ENCODE peak calls at places on chromosomes 5 and 9, in nine cellular contexts. J is mammary epithelial cell, Y is GM12878, C is mesenchymal stem cell, S is IMR-90, E is GM23248, P is SK-N-SH, U is HCT116, G is osteoblast. A is an unnamed sample.
A peak's percentile ranks its signal among the peaks of the same experiment; 100 is the strongest.

GRCh38 chr5:101346906-101347305 is 443.8 kb upstream of the ST8SIA4 start:
- DNase-seq in J (no peak), Y (no peak), C (no peak), S (no peak), E (no peak), P (no peak), U (no peak), G (no peak), A (no peak)

GRCh38 chr9:76230961-76231360 is 163.3 kb downstream of the RFK start:
- DNase-seq in J (peak; percentile 5), Y (no peak), C (no peak), S (peak; percentile 16), E (peak; percentile 7), P (no peak), U (no peak), G (no peak), A (no peak)

GRCh38 chr9:125985998-125986655 is 239.0 kb downstream of the PBX3 start:
- DNase-seq in J (no peak), Y (no peak), C (no peak), S (no peak), E (no peak), P (peak; percentile 4), U (no peak), G (peak; percentile 53), A (no peak)

GRCh38 chr5:150135557-150135956 is 20.1 kb downstream of the PDGFRB start:
- DNase-seq in J (no peak), Y (no peak), C (no peak), S (no peak), E (no peak), P (no peak), U (no peak), G (peak; percentile 30), A (no peak)

GRCh38 chr5:168530751-168531150 is 1.6 kb downstream of the FBLL1 start:
- DNase-seq in J (peak; percentile 12), Y (no peak), C (no peak), S (peak; percentile 7), E (peak; percentile 18), P (no peak), U (no peak), G (peak; percentile 93), A (no peak)

GRCh38 chr5:147668385-147668784 is 114.1 kb downstream of the JAKMIP2 start:
- DNase-seq in J (no peak), Y (no peak), C (no peak), S (no peak), E (no peak), P (no peak), U (no peak), G (no peak), A (no peak)

GRCh38 chr5:84119252-84119651 is 265.4 kb downstream of the EDIL3 start:
- DNase-seq in J (no peak), Y (no peak), C (no peak), S (no peak), E (no peak), P (peak; percentile 22), U (no peak), G (no peak), A (no peak)

GRCh38 chr5:166907314-166907713 is 1384.1 kb upstream of the WWC1 start:
- DNase-seq in J (peak; percentile 26), Y (no peak), C (peak; percentile 21), S (no peak), E (peak; percentile 3), P (no peak), U (no peak), G (no peak), A (no peak)

GRCh38 chr9:96551403-96551802 is 68.2 kb downstream of the CDC14B start:
- DNase-seq in J (no peak), Y (no peak), C (no peak), S (no peak), E (no peak), P (no peak), U (no peak), G (no peak), A (no peak)

GRCh38 chr9:93666279-93666784 is 89.9 kb downstream of the PHF2 start:
- DNase-seq in J (no peak), Y (no peak), C (no peak), S (no peak), E (no peak), P (no peak), U (no peak), G (peak; percentile 27), A (no peak)

GRCh38 chr9:2727966-2728613 is 10.8 kb downstream of the KCNV2 start:
- DNase-seq in J (peak; percentile 52), Y (peak; percentile 61), C (peak; percentile 80), S (peak; percentile 71), E (peak; percentile 81), P (peak; percentile 40), U (peak; percentile 4), G (no peak), A (no peak)

GRCh38 chr5:168752416-168753190 is 173.4 kb upstream of the PANK3 start:
- DNase-seq in J (no peak), Y (no peak), C (no peak), S (no peak), E (no peak), P (no peak), U (no peak), G (peak; percentile 37), A (no peak)

GRCh38 chr9:38073882-38074281 is 4.9 kb upstream of the SHB start:
- DNase-seq in J (peak; percentile 51), Y (no peak), C (no peak), S (no peak), E (no peak), P (no peak), U (no peak), G (no peak), A (no peak)

GRCh38 chr5:88939300-88939699 is 56.3 kb upstream of the MEF2C start:
- DNase-seq in J (no peak), Y (no peak), C (no peak), S (no peak), E (no peak), P (no peak), U (no peak), G (no peak), A (no peak)

GRCh38 chr5:151183451-151184245 is 26.1 kb upstream of the ANXA6 start:
- DNase-seq in J (peak; percentile 35), Y (no peak), C (peak; percentile 62), S (peak; percentile 19), E (peak; percentile 28), P (no peak), U (no peak), G (no peak), A (no peak)

GRCh38 chr9:125993423-125993935 is 246.3 kb downstream of the PBX3 start:
- DNase-seq in J (no peak), Y (no peak), C (no peak), S (no peak), E (no peak), P (peak; percentile 10), U (no peak), G (peak; percentile 69), A (no peak)

GRCh38 chr5:43658499-43658898 is 55.5 kb downstream of the NNT start:
- DNase-seq in J (peak; percentile 72), Y (no peak), C (peak; percentile 86), S (peak; percentile 94), E (peak; percentile 81), P (no peak), U (no peak), G (peak; percentile 58), A (no peak)
- H3K36me3 ChIP-seq in J (peaks cover 2% of the 10 kb centered on the region), Y (peaks cover 16% of the 10 kb centered on the region), C (peaks cover 57% of the 10 kb centered on the region), S (peaks cover 14% of the 10 kb centered on the region), E (peaks cover 17% of the 10 kb centered on the region), P (peaks cover 46% of the 10 kb centered on the region), U (no peaks in the 10 kb centered on the region), G (peaks cover 25% of the 10 kb centered on the region), A (peaks cover 84% of the 10 kb centered on the region)

DNA sequence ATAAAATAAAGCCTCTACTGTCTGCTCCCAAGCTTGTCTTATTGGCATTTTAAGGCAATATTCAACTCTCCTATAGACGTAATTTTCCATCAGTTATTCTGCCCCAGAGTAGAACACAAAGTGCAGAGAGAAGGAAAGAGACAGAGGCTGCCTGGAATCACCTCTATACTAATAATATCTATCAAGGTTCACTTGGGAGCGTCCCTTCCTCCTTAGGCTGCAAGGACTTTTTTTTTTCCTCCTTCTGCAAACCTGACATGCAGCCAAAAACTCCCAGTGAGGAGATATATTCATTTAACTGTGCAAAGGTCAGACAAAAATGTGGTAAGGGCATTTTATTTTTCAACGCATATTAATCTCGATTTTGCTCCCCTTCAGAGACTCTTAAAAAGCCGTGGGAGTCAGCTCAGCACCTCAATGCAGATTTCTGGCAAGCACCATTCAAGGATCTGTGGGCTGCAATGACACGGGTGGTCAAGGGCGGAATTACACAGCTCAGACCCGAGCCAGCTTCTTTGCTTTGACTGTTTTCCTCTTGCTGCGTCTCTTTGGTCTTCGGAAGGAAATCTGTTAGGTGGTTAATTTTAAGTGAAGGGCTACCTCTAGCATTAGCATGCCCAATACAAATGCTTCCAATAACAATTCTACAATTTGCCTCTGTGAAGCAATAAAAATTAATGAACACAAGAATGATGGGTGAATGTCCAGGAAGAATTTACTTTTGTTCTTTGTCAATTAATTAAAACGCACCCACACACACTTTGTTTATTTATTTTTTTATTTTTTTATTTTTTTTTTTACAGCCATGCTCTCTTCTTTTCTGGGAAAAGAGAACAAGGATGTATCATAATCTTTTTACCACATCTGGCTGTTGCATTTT is 587.7 kb upstream of the GRAMD2B start:
- DNase-seq in J (no peak), Y (no peak), C (peak; percentile 31), S (peak; percentile 40), E (peak; percentile 2), P (peak; percentile 41), U (peak; percentile 36), G (peak; percentile 29), A (peak; percentile 8)
- H2AFZ ChIP-seq in J (peak overlapping the region; percentile 17), Y (no peak overlapping the region), C (no peak overlapping the region), S (no peak overlapping the region), E (no peak overlapping the region), P (no peak overlapping the region), U (no peak overlapping the region), G (peak overlapping the region; percentile 11), A (no peak overlapping the region)

DNA sequence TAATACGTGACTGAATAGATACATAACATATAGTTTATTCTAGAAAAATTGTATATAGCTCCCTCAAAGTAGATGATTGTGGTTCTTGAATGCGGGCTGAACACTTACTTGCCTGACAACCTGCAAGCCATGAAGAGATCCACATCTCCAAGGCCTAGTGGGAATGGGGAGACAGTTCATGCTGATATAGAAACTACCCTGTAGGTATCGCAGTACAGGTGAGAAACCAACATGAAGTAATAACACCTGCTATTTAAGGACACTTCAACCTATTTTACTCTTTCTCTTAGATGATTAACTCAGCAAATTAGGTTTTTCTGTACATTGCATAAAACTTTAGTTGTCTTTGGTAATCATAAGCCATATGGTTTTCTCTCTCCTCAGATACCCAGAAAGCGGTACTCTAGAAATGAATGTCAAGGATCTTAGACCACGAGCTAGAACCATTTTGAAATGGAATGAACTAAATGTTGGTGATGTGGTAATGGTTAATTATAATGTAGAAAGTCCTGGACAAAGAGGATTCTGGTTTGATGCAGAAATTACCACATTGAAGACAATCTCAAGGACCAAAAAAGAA is 47.3 kb downstream of the UHRF2 start:
- DNase-seq in J (no peak), Y (no peak), C (no peak), S (no peak), E (no peak), P (no peak), U (no peak), G (no peak), A (no peak)
- H3K36me3 ChIP-seq in J (peaks cover 18% of the 10 kb centered on the region), Y (peaks cover 10% of the 10 kb centered on the region), C (peaks cover 47% of the 10 kb centered on the region), S (peaks cover 2% of the 10 kb centered on the region), E (peaks cover 31% of the 10 kb centered on the region), P (no peaks in the 10 kb centered on the region), U (no peaks in the 10 kb centered on the region), G (peaks cover 9% of the 10 kb centered on the region), A (peaks cover 33% of the 10 kb centered on the region)

DNA sequence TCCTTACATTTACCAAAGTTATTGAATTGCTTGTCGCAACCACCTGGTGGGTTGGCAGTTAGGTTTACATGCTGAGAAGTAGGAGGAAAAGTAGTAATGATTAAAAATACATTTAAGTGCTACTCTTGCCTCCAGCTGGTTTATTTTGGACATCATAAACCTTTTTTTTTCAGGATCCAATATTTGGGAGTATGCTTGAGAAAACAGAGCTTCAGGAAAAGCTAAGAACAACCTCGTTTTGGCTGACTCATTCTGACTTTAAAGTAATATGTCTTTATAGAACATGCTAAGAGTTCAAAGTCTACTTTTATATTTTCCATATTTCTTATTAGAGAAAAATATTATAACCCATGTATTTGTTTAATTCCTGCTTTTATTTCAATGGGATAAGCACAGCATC is 41.7 kb upstream of the BNC2 start:
- DNase-seq in J (no peak), Y (no peak), C (no peak), S (no peak), E (no peak), P (no peak), U (no peak), G (no peak), A (no peak)
- H2AFZ ChIP-seq in J (no peak overlapping the region), Y (no peak overlapping the region), C (no peak overlapping the region), S (no peak overlapping the region), E (peak overlapping the region; percentile 0), P (no peak overlapping the region), U (no peak overlapping the region), G (peak overlapping the region; percentile 43), A (no peak overlapping the region)

A was measured in DND-41.